ENCODE peak calls at places on chromosomes 3 and 15, in four cellular contexts. X is amniotic epithelial cell; U is mucosa of descending colon; W is activated T-helper 1 cell treated with anti-CD3 and anti-CD28 coated beads, Interleukin-12 subunit alpha, Interleukin-12 subunit beta, Interleukin-2, Interleukin-4 antibody, amounts not matched to agents 30 ng/mL and 10 ng/mL and 1 ng/mL, durations not matched to agents 14 hours and 24 hours and 36 hours. O is an unnamed sample.

GRCh38 chr3:12986986-12987385 is 86.2 kb downstream of the IQSEC1 start:
- DNase-seq in U (no peak), W (no peak), X (no peak), O (no peak)

GRCh38 chr3:129929383-129929782 is 35.9 kb upstream of the TMCC1 start:
- DNase-seq in X (no peak), W (no peak), U (no peak), O (no peak)

GRCh38 chr15:46703352-46703861 is 1013.9 kb upstream of the SEMA6D start:
- DNase-seq in U (no peak), X (no peak), W (no peak), O (no peak)

GRCh38 chr3:36924748-36925521 is 19.9 kb downstream of the TRANK1 start:
- DNase-seq in X (peak; percentile 29), W (no peak), U (no peak), O (no peak)

GRCh38 chr15:71109890-71110289 is 5.4 kb upstream of the THSD4 start:
- DNase-seq in W (no peak), X (no peak), U (no peak), O (no peak)

GRCh38 chr3:108202834-108203233 is 19.4 kb downstream of the IFT57 start:
- DNase-seq in U (peak; percentile 34), X (peak; percentile 15), W (no peak), O (no peak)

GRCh38 chr15:67564590-67565345 is 22.3 kb downstream of the MAP2K5 start:
- DNase-seq in U (no peak), X (peak; percentile 83), W (no peak), O (no peak)

GRCh38 chr15:70348581-70349344 is 251.0 kb upstream of the TLE3 start:
- DNase-seq in W (no peak), X (no peak), U (no peak), O (no peak)

GRCh38 chr15:89322822-89323221 is 11.8 kb downstream of the POLG start:
- DNase-seq in X (no peak), W (no peak), U (no peak), O (no peak)

GRCh38 chr3:35296533-35296932 is 342.8 kb upstream of the ARPP21 start:
- DNase-seq in W (peak; percentile 2), U (no peak), X (no peak), O (no peak)

GRCh38 chr3:149203758-149204157 is 17.9 kb downstream of the CP start:
- DNase-seq in U (no peak), X (no peak), W (no peak), O (peak; percentile 48)

GRCh38 chr3:15329058-15330005 is 3.1 kb downstream of the SH3BP5 start:
- DNase-seq in X (no peak), U (no peak), W (no peak), O (no peak)

GRCh38 chr3:146160233-146160963 is 586 bp downstream of the PLOD2 start:
- DNase-seq in W (no peak), U (peak; percentile 59), X (peak; percentile 76), O (no peak)

GRCh38 chr3:129827765-129828164 is 65.7 kb downstream of the TMCC1 start:
- DNase-seq in X (no peak), U (peak; percentile 31), W (peak; percentile 20), O (peak; percentile 9)

GRCh38 chr3:183958226-183958625 is 59.5 kb downstream of the ABCC5 start:
- DNase-seq in W (no peak), X (no peak), U (no peak), O (no peak)

GRCh38 chr3:16844771-16845170 is 40.0 kb upstream of the PLCL2 start:
- DNase-seq in W (no peak), X (no peak), U (no peak), O (no peak)

GRCh38 chr3:147943265-147943945 is 534.2 kb downstream of the ZIC1 start:
- DNase-seq in U (no peak), X (peak; percentile 90), W (no peak), O (no peak)

GRCh38 chr3:32285910-32286309 is 47.4 kb downstream of the CMTM8 start:
- DNase-seq in X (no peak), W (no peak), U (no peak), O (no peak)